ENCODE peak calls at places on chromosomes 12 and 14, in six cellular contexts. A is psoas muscle; S is ELF-1; Y is posterior cingulate gyrus; H is activated naive CD8-positive, alpha-beta T cell treated with anti-CD3 and anti-CD28 coated beads, Interleukin-2, amount 50 U/mL, for 24 hours; Q is endothelial cell. B is an unnamed sample.

GRCh38 chr12:28937196-28937595 is 211.9 kb upstream of the FAR2 start:
- DNase-seq in A (no peak), S (no peak), Y (no peak), H (no peak), Q (no peak), B (no peak)

GRCh38 chr12:73902270-73902669 is 635.4 kb upstream of the ATXN7L3B start:
- DNase-seq in A (no peak), S (no peak), Y (no peak), H (no peak), Q (no peak), B (no peak)

GRCh38 chr14:34733245-34733644 is 18.9 kb upstream of the CFL2 start:
- DNase-seq in A (no peak), S (no peak), Y (no peak), H (no peak), Q (no peak), B (no peak)

GRCh38 chr14:50010752-50011151 is 105.6 kb downstream of the VCPKMT start:
- DNase-seq in A (no peak), S (no peak), Y (no peak), H (no peak), Q (no peak), B (no peak)

GRCh38 chr12:108890208-108890607 is 10.3 kb downstream of the DAO start:
- DNase-seq in A (no peak), S (no peak), Y (no peak), H (peak; percentile 10), Q (peak; percentile 12), B (peak; percentile 68)

GRCh38 chr14:69880851-69881250 is 1.6 kb downstream of the SMOC1 start:
- DNase-seq in A (no peak), S (peak; percentile 10), Y (no peak), H (no peak), Q (no peak), B (no peak)

GRCh38 chr14:73472182-73473114 is 14.1 kb upstream of the NUMB start:
- DNase-seq in A (no peak), S (peak; percentile 51), Y (no peak), H (no peak), Q (no peak), B (peak; percentile 14)

GRCh38 chr12:104533134-104533533 is 76.4 kb downstream of the CHST11 start:
- DNase-seq in A (no peak), S (no peak), Y (no peak), H (no peak), Q (no peak), B (no peak)

GRCh38 chr14:24162083-24162482 is 1.0 kb downstream of the IRF9 start:
- DNase-seq in A (no peak), S (no peak), Y (no peak), H (peak; percentile 36), Q (no peak), B (no peak)

GRCh38 chr12:119090865-119091264 is 87.9 kb upstream of the HSPB8 start:
- DNase-seq in A (no peak), S (peak; percentile 34), Y (no peak), H (no peak), Q (no peak), B (no peak)

GRCh38 chr14:55884819-55885218 is 233.4 kb upstream of the PELI2 start:
- DNase-seq in A (no peak), S (no peak), Y (no peak), H (no peak), Q (no peak), B (no peak)

GRCh38 chr12:104930388-104931326 is 27.4 kb downstream of the SLC41A2 start:
- DNase-seq in A (no peak), S (no peak), Y (no peak), H (peak; percentile 37), Q (no peak), B (no peak)

GRCh38 chr12:54634795-54635194 is at the start of gene LACRT:
- DNase-seq in A (no peak), S (no peak), Y (no peak), H (no peak), Q (no peak), B (no peak)

GRCh38 chr14:30710870-30711269 is 88.8 kb downstream of the SCFD1 start:
- DNase-seq in A (no peak), S (no peak), Y (no peak), H (no peak), Q (no peak), B (no peak)

GRCh38 chr14:59150990-59151389 is 37.5 kb upstream of the DAAM1 start:
- DNase-seq in A (no peak), S (no peak), Y (no peak), H (no peak), Q (no peak), B (no peak)

GRCh38 chr14:98576463-98576862 is 695.5 kb downstream of the BCL11B start:
- DNase-seq in A (no peak), S (no peak), Y (no peak), H (no peak), Q (no peak), B (no peak)

GRCh38 chr14:99821519-99822165 is 28.4 kb downstream of the EML1 start:
- DNase-seq in A (no peak), S (no peak), Y (no peak), H (peak; percentile 15), Q (no peak), B (peak; percentile 25)

GRCh38 chr12:15122349-15122748 is 98.9 kb downstream of the RERG start:
- DNase-seq in A (no peak), S (no peak), Y (no peak), H (no peak), Q (no peak), B (no peak)

GRCh38 chr12:22588817-22589216 is 36.2 kb upstream of the ETNK1 start:
- DNase-seq in A (no peak), S (no peak), Y (no peak), H (no peak), Q (no peak), B (no peak)

GRCh38 chr12:41442905-41443304 is 254.8 kb downstream of the PDZRN4 start:
- DNase-seq in A (no peak), S (no peak), Y (no peak), H (no peak), Q (no peak), B (no peak)

GRCh38 chr14:105601360-105602242 is 75.2 kb downstream of the TMEM121 start:
- DNase-seq in A (no peak), S (no peak), Y (no peak), H (no peak), Q (no peak), B (no peak)

GRCh38 chr12:2893007-2893406 is 2.3 kb downstream of the TULP3 start:
- DNase-seq in A (peak; percentile 29), S (peak; percentile 19), Y (no peak), H (no peak), Q (no peak), B (no peak)

GRCh38 chr12:68856510-68856909 is 48.5 kb downstream of the MDM2 start:
- DNase-seq in A (no peak), S (no peak), Y (no peak), H (no peak), Q (no peak), B (no peak)

GRCh38 chr14:98819867-98820206 is 452.2 kb downstream of the BCL11B start:
- DNase-seq in A (no peak), S (no peak), Y (no peak), H (no peak), Q (no peak), B (no peak)

GRCh38 chr14:68687746-68688145 is 105.1 kb downstream of the ZFP36L1 start:
- DNase-seq in A (no peak), S (peak; percentile 25), Y (no peak), H (no peak), Q (no peak), B (no peak)

GRCh38 chr14:30790827-30791226 is 83.5 kb upstream of the COCH start:
- DNase-seq in A (no peak), S (no peak), Y (no peak), H (no peak), Q (no peak), B (no peak)

GRCh38 chr14:65230287-65230728 is 128.0 kb upstream of the MAX start:
- DNase-seq in A (no peak), S (no peak), Y (peak; percentile 56), H (no peak), Q (no peak), B (no peak)

GRCh38 chr14:61416587-61416986 is 95.2 kb downstream of the PRKCH start:
- DNase-seq in A (no peak), S (no peak), Y (no peak), H (no peak), Q (no peak), B (no peak)

GRCh38 chr12:116222358-116222757 is 55.1 kb downstream of the MED13L start:
- DNase-seq in A (no peak), S (no peak), Y (no peak), H (peak; percentile 51), Q (no peak), B (no peak)

GRCh38 chr12:94873368-94874085 is 130.0 kb downstream of the NDUFA12 start:
- DNase-seq in A (peak; percentile 27), S (peak; percentile 28), Y (no peak), H (no peak), Q (peak; percentile 34), B (peak; percentile 74)

GRCh38 chr12:109294286-109294796 is 14.7 kb downstream of the FOXN4 start:
- DNase-seq in A (no peak), S (no peak), Y (no peak), H (no peak), Q (no peak), B (no peak)

GRCh38 chr14:86838363-86838762 is 1154.6 kb downstream of the GALC start:
- DNase-seq in A (no peak), S (no peak), Y (no peak), H (no peak), Q (no peak), B (no peak)

GRCh38 chr12:11070999-11071398 is 8.9 kb upstream of the TAS2R46 start:
- DNase-seq in A (no peak), S (no peak), Y (no peak), H (no peak), Q (no peak), B (no peak)

GRCh38 chr12:1933342-1933992 is 15.0 kb upstream of the CACNA2D4 start:
- DNase-seq in A (no peak), S (no peak), Y (no peak), H (no peak), Q (no peak), B (peak; percentile 37)

GRCh38 chr12:69397978-69398377 is 38.4 kb downstream of the YEATS4 start:
- DNase-seq in A (no peak), S (no peak), Y (no peak), H (no peak), Q (no peak), B (no peak)

GRCh38 chr14:29928342-29928640 is 644 bp upstream of the PRKD1 start:
- DNase-seq in A (no peak), S (peak; percentile 32), Y (no peak), H (no peak), Q (no peak), B (no peak)

GRCh38 chr12:6899837-6900519 is 4.6 kb upstream of the LRRC23 start:
- DNase-seq in A (no peak), S (no peak), Y (peak; percentile 23), H (peak; percentile 33), Q (no peak), B (no peak)

GRCh38 chr12:2575245-2575644 is 219.5 kb upstream of the FKBP4 start:
- DNase-seq in A (no peak), S (no peak), Y (no peak), H (no peak), Q (no peak), B (no peak)

B was measured in nephron progenitor cell.